ENCODE peak calls at places on chromosomes 6 and 20, in six cellular contexts. One of them, this sample, is unnamed.

GRCh38 chr20:50636601-50637539 is 54.5 kb downstream of the RIPOR3 start:
- DNase-seq in K562: peak
- DNase-seq in HepG2: peak
- DNase-seq in H1: no peak
- DNase-seq in GM12878: no peak
- DNase-seq in GM12891: no peak
- DNase-seq in this sample: no peak

GRCh38 chr6:52522151-52522626 is 54.7 kb downstream of the TRAM2 start:
- DNase-seq in K562: no peak
- DNase-seq in HepG2: no peak
- DNase-seq in H1: no peak
- DNase-seq in GM12878: no peak
- DNase-seq in GM12891: no peak
- DNase-seq in this sample: no peak

GRCh38 chr20:34708621-34709043 is 4.5 kb downstream of the TP53INP2 start:
- DNase-seq in K562: peak
- DNase-seq in HepG2: no peak
- DNase-seq in H1: no peak
- DNase-seq in GM12878: no peak
- DNase-seq in GM12891: no peak
- DNase-seq in this sample: no peak

GRCh38 chr20:21173496-21174025 is 47.7 kb downstream of the KIZ start:
- DNase-seq in K562: peak
- DNase-seq in HepG2: no peak
- DNase-seq in H1: no peak
- DNase-seq in GM12878: no peak
- DNase-seq in GM12891: no peak
- DNase-seq in this sample: no peak

GRCh38 chr6:161890133-161890833 is 616.4 kb upstream of the AGPAT4 start:
- DNase-seq in K562: no peak
- DNase-seq in HepG2: no peak
- DNase-seq in H1: no peak
- DNase-seq in GM12878: no peak
- DNase-seq in GM12891: no peak
- DNase-seq in this sample: no peak

GRCh38 chr6:32415521-32416019 is 8.6 kb upstream of the BTNL2 start:
- DNase-seq in K562: peak
- DNase-seq in HepG2: peak
- DNase-seq in H1: peak
- DNase-seq in GM12878: no peak
- DNase-seq in GM12891: peak
- DNase-seq in this sample: no peak

GRCh38 chr6:15065603-15066002 is 180.3 kb upstream of the JARID2 start:
- DNase-seq in K562: no peak
- DNase-seq in HepG2: no peak
- DNase-seq in H1: no peak
- DNase-seq in GM12878: no peak
- DNase-seq in GM12891: no peak
- DNase-seq in this sample: no peak

GRCh38 chr6:31412506-31412905 is 9.1 kb downstream of the MICA start:
- DNase-seq in K562: no peak
- DNase-seq in HepG2: no peak
- DNase-seq in H1: no peak
- DNase-seq in GM12878: no peak
- DNase-seq in GM12891: no peak
- DNase-seq in this sample: no peak

GRCh38 chr6:27168586-27169443 is 78.7 kb upstream of the PRSS16 start:
- DNase-seq in K562: peak
- DNase-seq in HepG2: no peak
- DNase-seq in H1: no peak
- DNase-seq in GM12878: no peak
- DNase-seq in GM12891: no peak
- DNase-seq in this sample: no peak

GRCh38 chr20:34065260-34065659 is 46.8 kb downstream of the EIF2S2 start:
- DNase-seq in K562: no peak
- DNase-seq in HepG2: no peak
- DNase-seq in H1: no peak
- DNase-seq in GM12878: no peak
- DNase-seq in GM12891: no peak
- DNase-seq in this sample: no peak

GRCh38 chr20:61435823-61436220 is 183.8 kb downstream of the CDH4 start:
- DNase-seq in K562: no peak
- DNase-seq in HepG2: no peak
- DNase-seq in H1: no peak
- DNase-seq in GM12878: no peak
- DNase-seq in GM12891: no peak
- DNase-seq in this sample: no peak

GRCh38 chr20:63121749-63122405 is 94.1 kb downstream of the YTHDF1 start:
- DNase-seq in K562: no peak
- DNase-seq in HepG2: no peak
- DNase-seq in H1: no peak
- DNase-seq in GM12878: no peak
- DNase-seq in GM12891: no peak
- DNase-seq in this sample: no peak

GRCh38 chr6:129590408-129591022 is 119.5 kb downstream of the ARHGAP18 start:
- DNase-seq in K562: no peak
- DNase-seq in HepG2: no peak
- DNase-seq in H1: no peak
- DNase-seq in GM12878: no peak
- DNase-seq in GM12891: no peak
- DNase-seq in this sample: no peak

GRCh38 chr6:36599791-36600209 is 5.6 kb downstream of the SRSF3 start:
- DNase-seq in K562: no peak
- DNase-seq in HepG2: no peak
- DNase-seq in H1: no peak
- DNase-seq in GM12878: no peak
- DNase-seq in GM12891: no peak
- DNase-seq in this sample: no peak

GRCh38 chr6:116624036-116624805 is 7.9 kb downstream of the RSPH4A start:
- DNase-seq in K562: peak
- DNase-seq in HepG2: peak
- DNase-seq in H1: no peak
- DNase-seq in GM12878: no peak
- DNase-seq in GM12891: no peak
- DNase-seq in this sample: no peak

GRCh38 chr6:159184559-159184958 is 15.4 kb downstream of the FNDC1 start:
- DNase-seq in K562: no peak
- DNase-seq in HepG2: no peak
- DNase-seq in H1: no peak
- DNase-seq in GM12878: no peak
- DNase-seq in GM12891: no peak
- DNase-seq in this sample: no peak

GRCh38 chr6:169165561-169166300 is 87.9 kb downstream of the THBS2 start:
- DNase-seq in K562: no peak
- DNase-seq in HepG2: no peak
- DNase-seq in H1: no peak
- DNase-seq in GM12878: no peak
- DNase-seq in GM12891: no peak
- DNase-seq in this sample: no peak

GRCh38 chr20:40986774-40987173 is 41.8 kb upstream of the TOP1 start:
- DNase-seq in K562: no peak
- DNase-seq in HepG2: no peak
- DNase-seq in H1: no peak
- DNase-seq in GM12878: no peak
- DNase-seq in GM12891: no peak
- DNase-seq in this sample: no peak

GRCh38 chr6:31007694-31008093 is 2.6 kb upstream of the MUC22 start:
- DNase-seq in K562: no peak
- DNase-seq in HepG2: no peak
- DNase-seq in H1: no peak
- DNase-seq in GM12878: no peak
- DNase-seq in GM12891: no peak
- DNase-seq in this sample: no peak

GRCh38 chr20:63830821-63831593 is at the start of gene ZBTB46:
- DNase-seq in K562: peak
- DNase-seq in HepG2: no peak
- DNase-seq in H1: no peak
- DNase-seq in GM12878: no peak
- DNase-seq in GM12891: peak
- DNase-seq in this sample: peak

GRCh38 chr6:113128020-113128419 is 729.1 kb upstream of the MARCKS start:
- DNase-seq in K562: no peak
- DNase-seq in HepG2: no peak
- DNase-seq in H1: no peak
- DNase-seq in GM12878: no peak
- DNase-seq in GM12891: no peak
- DNase-seq in this sample: no peak

GRCh38 chr6:3349388-3350251 is 90.9 kb downstream of the PSMG4 start:
- DNase-seq in K562: peak
- DNase-seq in HepG2: no peak
- DNase-seq in H1: no peak
- DNase-seq in GM12878: no peak
- DNase-seq in GM12891: no peak
- DNase-seq in this sample: no peak

GRCh38 chr6:53752856-53753255 is 41.9 kb upstream of the LRRC1 start:
- DNase-seq in K562: no peak
- DNase-seq in HepG2: no peak
- DNase-seq in H1: no peak
- DNase-seq in GM12878: no peak
- DNase-seq in GM12891: no peak
- DNase-seq in this sample: no peak

DNA sequence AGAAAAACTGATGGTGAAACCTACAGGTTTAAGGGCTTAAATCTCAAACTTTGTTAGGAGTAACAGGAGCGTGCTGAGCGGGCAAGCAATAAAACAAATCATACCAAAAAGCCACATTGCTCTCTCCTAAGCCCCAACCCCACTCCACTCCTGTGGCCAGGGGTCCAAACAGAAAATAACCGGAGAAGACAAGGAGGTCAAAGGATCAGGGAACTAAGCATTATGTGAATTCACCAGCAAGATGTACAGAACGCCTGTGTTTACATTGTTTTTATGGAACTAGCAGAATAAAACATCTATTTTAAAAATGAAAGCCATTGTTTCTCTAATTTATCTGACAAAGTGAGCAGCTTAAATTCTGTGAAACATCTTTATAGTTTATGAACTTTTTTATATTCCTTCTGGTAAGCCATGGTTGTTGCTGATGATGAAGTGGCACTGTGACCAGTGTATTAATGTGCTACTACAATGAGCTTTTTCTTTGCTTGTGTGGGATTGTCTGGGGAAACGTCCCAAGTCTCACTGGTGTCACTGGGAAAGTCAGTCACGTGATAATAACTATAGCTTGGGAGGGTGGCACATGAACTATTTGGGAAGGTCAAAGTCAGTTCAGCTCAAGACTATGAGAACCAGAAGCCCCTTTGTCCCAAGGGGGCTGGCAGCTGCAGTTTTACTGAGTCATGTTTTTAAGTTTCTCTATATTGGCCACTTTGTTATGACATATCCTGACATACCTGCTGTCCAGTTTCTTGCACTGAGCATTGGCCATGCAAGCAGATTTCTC is 9.8 kb downstream of the FAM210B start:
- DNase-seq in K562: no peak
- DNase-seq in HepG2: no peak
- DNase-seq in H1: no peak
- DNase-seq in GM12878: no peak
- DNase-seq in GM12891: no peak
- DNase-seq in this sample: no peak
- TF ChIP-seq POLR2A in K562: peak
- TF ChIP-seq POLR2A in HepG2: no peak
- TF ChIP-seq POLR2A in H1: no peak
- TF ChIP-seq POLR2A in GM12878: no peak
- TF ChIP-seq POLR2A in GM12891: no peak
- TF ChIP-seq POLR2A in this sample: no peak

GRCh38 chr6:42451146-42451594 is 556 bp downstream of the TRERF1 start:
- DNase-seq in K562: no peak
- DNase-seq in HepG2: no peak
- DNase-seq in H1: no peak
- DNase-seq in GM12878: no peak
- DNase-seq in GM12891: no peak
- DNase-seq in this sample: no peak

GRCh38 chr6:42450314-42451145 is 1.2 kb downstream of the TRERF1 start:
- DNase-seq in K562: no peak
- DNase-seq in HepG2: no peak
- DNase-seq in H1: no peak
- DNase-seq in GM12878: no peak
- DNase-seq in GM12891: no peak
- DNase-seq in this sample: no peak

GRCh38 chr6:42453027-42453648 is 1.4 kb upstream of the TRERF1 start:
- DNase-seq in K562: peak
- DNase-seq in HepG2: peak
- DNase-seq in H1: no peak
- DNase-seq in GM12878: peak
- DNase-seq in GM12891: peak
- DNase-seq in this sample: peak

GRCh38 chr6:42452171-42453026 is 673 bp upstream of the TRERF1 start:
- DNase-seq in K562: peak
- DNase-seq in HepG2: no peak
- DNase-seq in H1: no peak
- DNase-seq in GM12878: no peak
- DNase-seq in GM12891: peak
- DNase-seq in this sample: peak

GRCh38 chr6:42451595-42452170 is at the start of gene TRERF1:
- DNase-seq in K562: peak
- DNase-seq in HepG2: no peak
- DNase-seq in H1: no peak
- DNase-seq in GM12878: no peak
- DNase-seq in GM12891: peak
- DNase-seq in this sample: peak
- TF ChIP-seq TAF1 in K562: no peak
- TF ChIP-seq TAF1 in HepG2: no peak
- TF ChIP-seq TAF1 in H1: no peak
- TF ChIP-seq TAF1 in GM12878: no peak
- TF ChIP-seq TAF1 in GM12891: no peak
- TF ChIP-seq TAF1 in this sample: no peak

GRCh38 chr20:25696384-25697131 is at the start of gene ZNF337:
- DNase-seq in K562: peak
- DNase-seq in HepG2: peak
- DNase-seq in H1: peak
- DNase-seq in GM12878: peak
- DNase-seq in GM12891: peak
- DNase-seq in this sample: peak
- TF ChIP-seq POLR2A in K562: peak
- TF ChIP-seq POLR2A in HepG2: peak
- TF ChIP-seq POLR2A in H1: peak
- TF ChIP-seq POLR2A in GM12878: peak
- TF ChIP-seq POLR2A in GM12891: peak
- TF ChIP-seq POLR2A in this sample: peak

DNA sequence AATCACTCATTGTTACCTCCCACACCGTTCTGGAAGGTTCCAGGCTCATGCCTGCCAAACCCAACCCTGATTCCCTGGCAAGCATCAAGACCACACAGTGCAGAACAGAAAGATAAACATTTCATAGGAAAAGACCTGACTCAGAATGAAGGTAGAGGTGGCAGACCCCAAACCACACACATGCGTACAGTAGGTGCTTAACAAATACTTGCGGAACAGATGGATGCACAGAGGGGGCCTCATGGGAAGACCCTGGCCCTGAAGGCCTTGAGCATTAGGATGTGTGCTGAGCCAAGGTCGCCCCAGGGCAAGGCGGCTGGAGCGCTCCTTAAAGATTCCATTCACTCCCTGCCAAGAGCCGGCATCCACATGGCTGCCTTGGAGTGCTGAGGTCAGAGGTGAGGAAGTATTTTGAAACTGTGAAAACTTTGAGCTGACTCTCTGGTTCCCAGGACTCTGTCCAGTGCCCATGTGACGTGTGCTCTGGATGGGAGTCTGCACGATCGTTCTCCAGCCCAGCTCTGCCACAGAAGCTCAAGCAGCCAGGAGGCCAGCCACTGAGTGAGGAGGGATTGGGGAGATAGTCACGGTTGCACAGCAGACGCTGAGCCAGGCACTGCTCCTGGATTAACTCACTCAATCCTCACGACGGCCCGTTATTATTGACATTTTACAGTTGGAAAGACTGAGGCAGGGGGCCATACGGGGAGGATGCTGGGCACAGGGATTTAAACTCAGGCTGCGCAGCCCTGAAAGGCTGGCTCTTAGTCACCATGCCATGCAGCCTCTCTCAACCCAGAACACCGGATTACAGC is 65.5 kb upstream of the AFDN start:
- DNase-seq in K562: no peak
- DNase-seq in HepG2: peak
- DNase-seq in H1: no peak
- DNase-seq in GM12878: no peak
- DNase-seq in GM12891: no peak
- DNase-seq in this sample: no peak
- TF ChIP-seq TAF1 in K562: no peak
- TF ChIP-seq TAF1 in HepG2: peak
- TF ChIP-seq TAF1 in H1: no peak
- TF ChIP-seq TAF1 in GM12878: no peak
- TF ChIP-seq TAF1 in GM12891: no peak
- TF ChIP-seq TAF1 in this sample: no peak

This sample was measured in GM12892.